ENCODE peak calls at places on chromosomes 12 and 14, in seven cellular contexts. Z is endodermal cell; Y is stimulated activated CD4-positive, alpha-beta T cell treated with anti-CD3 and anti-CD28 coated beads, Interleukin-2, amount 100 ng/mL, for 48 hours; W is GM20000; C is Right ventricle myocardium superior; U is left cardiac atrium; F is GOT3. S is an unnamed sample.
A peak's percentile ranks its signal among the peaks of the same experiment; 100 is the strongest.

GRCh38 chr14:23118506-23119361 is at the start of gene CEBPE:
- DNase-seq in F (no peak), W (no peak), C (no peak), Y (no peak), U (no peak), Z (no peak), S (no peak)

GRCh38 chr12:64318605-64319004 is 72.0 kb downstream of the C12orf56 start:
- DNase-seq in U (no peak), C (no peak), F (no peak), Y (no peak), Z (peak; percentile 92), W (peak; percentile 20), S (no peak)

GRCh38 chr12:114662512-114663177 is 21.3 kb downstream of the TBX3 start:
- DNase-seq in U (peak; percentile 76), C (peak; percentile 80), W (peak; percentile 71), Z (peak; percentile 95), F (no peak), Y (peak; percentile 62), S (no peak)

GRCh38 chr12:84911331-84912190 is 1.0 kb downstream of the SLC6A15 start:
- DNase-seq in F (no peak), C (peak; percentile 58), Z (peak; percentile 98), Y (no peak), W (peak; percentile 15), U (no peak), S (no peak)

GRCh38 chr12:21818627-21819026 is 44.1 kb upstream of the KCNJ8 start:
- DNase-seq in U (no peak), Z (no peak), C (no peak), W (no peak), Y (no peak), F (no peak), S (no peak)

GRCh38 chr14:104770072-104770579 is 17.2 kb downstream of the SIVA1 start:
- DNase-seq in W (no peak), U (no peak), Y (no peak), C (no peak), Z (no peak), F (no peak), S (no peak)

GRCh38 chr14:89902876-89903275 is 51.7 kb downstream of the EFCAB11 start:
- DNase-seq in C (no peak), Z (no peak), U (no peak), F (no peak), Y (no peak), W (no peak), S (no peak)

GRCh38 chr12:115583591-115583990 is 693.9 kb downstream of the MED13L start:
- DNase-seq in Y (no peak), W (no peak), C (no peak), U (no peak), F (no peak), Z (no peak), S (no peak)

GRCh38 chr12:130601327-130601726 is 114.8 kb downstream of the RIMBP2 start:
- DNase-seq in Y (no peak), Z (peak; percentile 8), F (no peak), W (no peak), C (no peak), U (no peak), S (no peak)

GRCh38 chr14:80358112-80358511 is 146.8 kb upstream of the DIO2 start:
- DNase-seq in F (no peak), U (no peak), Y (no peak), W (no peak), Z (no peak), C (no peak), S (no peak)

GRCh38 chr12:124792961-124793441 is 70.7 kb downstream of the SCARB1 start:
- DNase-seq in Z (no peak), F (no peak), Y (no peak), W (no peak), U (no peak), C (no peak), S (no peak)

GRCh38 chr12:106978035-106978800 is 8.7 kb downstream of the MTERF2 start:
- DNase-seq in Y (no peak), U (peak; percentile 82), C (peak; percentile 72), Z (no peak), F (no peak), W (no peak), S (peak; percentile 66)

GRCh38 chr14:92783813-92784431 is 10.2 kb upstream of the GOLGA5 start:
- DNase-seq in W (peak; percentile 44), C (no peak), Y (no peak), F (no peak), U (no peak), Z (no peak), S (no peak)

GRCh38 chr12:88391556-88391955 is 188.7 kb downstream of the KITLG start:
- DNase-seq in U (no peak), F (no peak), C (no peak), W (peak; percentile 44), Z (no peak), Y (no peak), S (no peak)

GRCh38 chr12:14396071-14396470 is 30.6 kb downstream of the ATF7IP start:
- DNase-seq in Y (no peak), Z (no peak), W (peak; percentile 29), U (no peak), C (no peak), F (no peak), S (no peak)

GRCh38 chr14:33679461-33680225 is 271.2 kb downstream of the EGLN3 start:
- DNase-seq in Y (no peak), C (no peak), Z (no peak), U (no peak), F (no peak), W (no peak), S (no peak)

GRCh38 chr12:110636516-110636915 is 22.6 kb downstream of the TCTN1 start:
- DNase-seq in Z (no peak), U (no peak), C (no peak), Y (no peak), F (no peak), W (peak; percentile 31), S (no peak)

GRCh38 chr12:30882706-30883105 is 43.8 kb upstream of the TSPAN11 start:
- DNase-seq in Z (no peak), F (no peak), W (no peak), Y (no peak), U (no peak), C (no peak), S (no peak)